ENCODE peak calls at places on chromosomes 12 and 14, in five cellular contexts. V is pancreas, U is aorta, D is stomach, C is dorsolateral prefrontal cortex. G is an unnamed sample.

GRCh38 chr12:30779578-30779977 is 24.8 kb upstream of the CAPRIN2 start:
- DNase-seq in C (no peak), D (no peak), U (no peak), V (no peak), G (no peak)

GRCh38 chr12:74747305-74747704 is 209.7 kb downstream of the ATXN7L3B start:
- DNase-seq in C (no peak), V (no peak), U (no peak), D (no peak), G (no peak)

GRCh38 chr14:99968931-99969330 is 96.3 kb upstream of the EVL start:
- DNase-seq in C (no peak), U (no peak), V (no peak), D (no peak), G (no peak)

GRCh38 chr12:13816394-13816793 is 165.0 kb downstream of the GRIN2B start:
- DNase-seq in U (no peak), V (no peak), C (peak), D (no peak), G (no peak)

GRCh38 chr14:20455355-20456300 is 602 bp downstream of the APEX1 start:
- DNase-seq in C (no peak), U (peak), D (peak), V (no peak), G (no peak)

GRCh38 chr14:39015964-39016577 is 87.0 kb downstream of the SEC23A start:
- DNase-seq in C (no peak), U (no peak), V (no peak), D (no peak), G (no peak)

GRCh38 chr12:63066782-63067181 is 84.2 kb downstream of the AVPR1A start:
- DNase-seq in U (no peak), D (no peak), V (no peak), C (no peak), G (no peak)

GRCh38 chr12:45050751-45051489 is at the start of gene DBX2:
- DNase-seq in D (no peak), U (peak), V (no peak), C (no peak), G (no peak)

GRCh38 chr14:100346306-100347091 is 23.4 kb downstream of the SLC25A47 start:
- DNase-seq in U (no peak), D (no peak), C (no peak), V (no peak), G (no peak)

GRCh38 chr12:28527631-28528249 is 337.5 kb downstream of the CCDC91 start:
- DNase-seq in V (no peak), U (no peak), C (no peak), D (no peak), G (no peak)

GRCh38 chr14:96754162-96754844 is 42.9 kb upstream of the VRK1 start:
- DNase-seq in C (no peak), U (no peak), V (no peak), D (no peak), G (no peak)

GRCh38 chr12:108390495-108391203 is 51.5 kb upstream of the CMKLR1 start:
- DNase-seq in C (no peak), V (no peak), U (no peak), D (no peak), G (no peak)

GRCh38 chr12:83893101-83893500 is 1019.5 kb downstream of the SLC6A15 start:
- DNase-seq in D (no peak), C (no peak), V (no peak), U (no peak), G (no peak)

GRCh38 chr12:30792648-30793499 is 38.1 kb upstream of the CAPRIN2 start:
- DNase-seq in U (no peak), D (no peak), C (no peak), V (no peak), G (no peak)

GRCh38 chr12:4054643-4055042 is 181.4 kb upstream of the PARP11 start:
- DNase-seq in V (no peak), D (no peak), U (no peak), C (no peak), G (no peak)

GRCh38 chr12:93002278-93003054 is 73.4 kb upstream of the EEA1 start:
- DNase-seq in C (no peak), U (no peak), D (no peak), V (no peak), G (no peak)

GRCh38 chr14:90428676-90429075 is 31.8 kb downstream of the CALM1 start:
- DNase-seq in U (no peak), D (no peak), V (no peak), C (no peak), G (no peak)

GRCh38 chr12:51699219-51699618 is 108.2 kb downstream of the SCN8A start:
- DNase-seq in D (no peak), C (no peak), U (no peak), V (no peak), G (no peak)

GRCh38 chr12:55708695-55709233 is 1.1 kb upstream of the ITGA7 start:
- DNase-seq in D (no peak), V (no peak), C (no peak), U (peak), G (no peak)

GRCh38 chr14:71418591-71419245 is 511.5 kb downstream of the PCNX1 start:
- DNase-seq in V (no peak), D (no peak), C (no peak), U (no peak), G (no peak)

GRCh38 chr12:131242741-131243496 is 289.2 kb downstream of the ADGRD1 start:
- DNase-seq in U (peak), C (no peak), D (no peak), V (no peak), G (no peak)

GRCh38 chr12:96520767-96521166 is 31.4 kb downstream of the CFAP54 start:
- DNase-seq in V (no peak), U (no peak), D (no peak), C (no peak), G (no peak)

GRCh38 chr14:51552275-51552674 is 99.4 kb upstream of the FRMD6 start:
- DNase-seq in D (no peak), C (no peak), V (no peak), U (no peak), G (no peak)

GRCh38 chr14:104284636-104285482 is 146.5 kb downstream of the KIF26A start:
- DNase-seq in U (peak), D (no peak), C (no peak), V (no peak), G (no peak)

GRCh38 chr12:113273053-113273725 is 51.9 kb downstream of the TPCN1 start:
- DNase-seq in C (no peak), U (peak), V (no peak), D (no peak), G (no peak)

DNA sequence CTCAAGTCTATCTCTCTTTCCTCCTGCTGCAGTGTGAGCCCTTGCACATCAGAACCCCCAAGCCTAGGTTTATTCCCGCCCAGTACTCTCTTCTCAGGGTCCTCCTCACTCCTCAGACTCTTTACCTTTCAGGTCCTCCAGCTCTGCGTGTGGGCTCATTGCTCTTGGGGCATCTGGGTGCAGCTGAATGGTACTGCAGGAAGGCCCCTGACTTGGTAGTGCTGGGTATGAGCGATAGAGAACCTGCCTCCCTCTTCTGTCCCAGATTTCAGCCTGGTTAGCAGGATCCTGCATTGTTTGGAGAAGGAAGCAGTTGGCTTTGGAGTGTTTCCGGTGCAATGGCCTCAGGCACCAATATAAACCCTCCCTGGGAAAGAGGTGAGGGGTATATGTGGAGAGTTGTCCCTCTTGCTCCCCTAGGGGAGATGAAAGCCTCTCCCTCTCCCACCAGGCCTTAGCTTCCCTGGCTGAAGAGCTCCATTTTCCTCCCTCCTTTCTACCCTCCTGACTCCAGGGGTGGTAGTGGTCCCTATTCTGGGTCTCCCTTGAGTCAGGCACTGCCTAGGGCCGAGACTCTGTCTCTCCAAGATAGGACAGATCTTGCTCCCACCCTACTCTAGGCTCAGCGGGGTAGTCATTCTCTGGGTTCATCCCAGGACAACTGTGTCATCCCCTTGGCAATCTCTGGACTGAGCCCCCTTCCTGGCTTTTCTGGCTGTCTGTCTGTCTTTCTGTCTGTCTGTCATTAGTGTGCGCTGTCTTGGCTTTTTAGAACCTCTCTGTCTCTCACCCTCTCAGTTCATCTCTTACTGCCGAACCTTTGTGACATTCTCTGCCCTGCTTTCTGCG is 3.8 kb downstream of the LRP1 start:
- DNase-seq in V (no peak), U (no peak), D (no peak), C (no peak), G (no peak)
- H3K27ac ChIP-seq in V (no peak), U (peak), D (peak), C (peak), G (no peak)

DNA sequence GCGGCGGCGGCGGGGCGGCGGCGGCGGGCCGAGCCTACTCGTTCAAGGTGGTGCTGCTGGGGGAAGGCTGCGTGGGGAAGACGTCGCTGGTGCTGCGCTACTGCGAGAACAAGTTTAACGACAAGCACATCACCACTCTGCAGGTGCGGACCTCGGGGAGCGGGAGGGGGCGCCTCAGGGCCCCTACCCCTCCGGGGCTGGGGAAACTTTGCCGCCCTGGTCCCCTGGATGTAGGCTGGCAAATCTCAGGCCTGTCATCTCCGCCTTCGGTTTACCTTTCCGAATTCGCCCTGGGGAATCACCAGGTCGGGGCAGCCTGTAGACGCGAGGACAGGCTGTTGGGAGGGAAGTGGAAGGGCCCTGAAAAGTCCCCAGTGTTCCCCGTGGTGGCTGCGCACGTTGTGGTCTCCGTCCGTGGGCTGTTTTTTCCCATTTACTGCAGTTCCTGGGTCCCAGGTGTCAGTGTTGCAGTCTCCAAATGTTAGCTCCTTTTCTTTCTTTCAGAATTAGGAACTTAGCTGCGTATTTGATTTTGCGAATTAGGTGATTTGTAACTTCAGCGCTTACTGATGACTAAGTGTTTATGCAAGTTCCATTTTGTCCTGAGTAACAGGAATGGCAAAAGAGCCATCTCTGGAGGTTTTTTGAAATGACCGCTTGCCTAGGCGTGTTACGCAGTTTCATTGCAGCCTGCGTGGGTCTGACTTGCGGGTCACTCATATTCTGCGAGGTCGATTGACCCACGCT is 656 bp downstream of the RAB21 start:
- DNase-seq in D (peak), U (no peak), C (no peak), V (peak), G (peak)
- H3K27ac ChIP-seq in D (peak), U (peak), C (peak), V (peak), G (peak)

GRCh38 chr14:69692542-69693053 is 74.3 kb upstream of the SRSF5 start:
- DNase-seq in U (no peak), C (no peak), V (no peak), D (no peak), G (no peak)
- H3K27ac ChIP-seq in U (no peak), C (peak), V (peak), D (peak), G (no peak)

DNA sequence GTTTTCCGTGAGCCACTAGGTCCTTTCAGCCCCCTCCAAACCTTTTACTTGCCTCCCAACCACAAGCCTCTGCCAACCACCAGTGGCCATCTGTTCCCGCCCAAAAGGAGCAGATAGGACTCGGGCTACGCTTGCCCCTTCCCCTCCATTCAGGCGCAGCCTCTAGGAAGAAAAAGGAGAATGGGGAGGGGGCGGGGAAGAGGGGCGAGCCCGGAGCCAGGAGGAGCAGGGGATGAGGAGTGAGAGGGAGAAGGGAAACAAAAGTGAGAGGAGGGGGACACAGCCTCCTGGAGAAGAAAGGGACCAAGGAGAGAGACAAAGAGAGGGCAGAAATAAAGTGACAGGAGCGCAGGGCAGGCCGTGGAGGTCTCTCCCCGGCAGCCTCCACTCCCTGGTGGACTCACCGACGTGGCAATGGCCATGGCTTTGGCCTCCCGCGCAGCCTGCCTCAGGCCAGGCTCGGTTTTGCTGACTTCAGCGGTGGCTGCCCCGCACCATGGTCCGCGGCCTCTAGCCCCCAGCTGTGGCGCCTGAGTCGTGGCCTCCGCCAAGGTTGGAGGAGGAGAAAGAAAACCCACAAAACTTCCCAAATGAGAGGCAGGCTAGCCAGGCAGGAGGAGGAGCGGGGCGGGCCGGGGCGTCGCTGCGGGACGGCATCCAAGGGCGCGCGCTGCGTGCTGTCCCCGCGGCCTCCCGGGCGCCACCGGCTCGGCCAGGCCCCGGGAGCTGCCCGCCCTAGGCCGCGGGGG is at the start of gene EFS:
- DNase-seq in U (peak), C (no peak), D (no peak), V (no peak), G (no peak)
- H3K27ac ChIP-seq in U (peak), C (peak), D (peak), V (peak), G (no peak)

DNA sequence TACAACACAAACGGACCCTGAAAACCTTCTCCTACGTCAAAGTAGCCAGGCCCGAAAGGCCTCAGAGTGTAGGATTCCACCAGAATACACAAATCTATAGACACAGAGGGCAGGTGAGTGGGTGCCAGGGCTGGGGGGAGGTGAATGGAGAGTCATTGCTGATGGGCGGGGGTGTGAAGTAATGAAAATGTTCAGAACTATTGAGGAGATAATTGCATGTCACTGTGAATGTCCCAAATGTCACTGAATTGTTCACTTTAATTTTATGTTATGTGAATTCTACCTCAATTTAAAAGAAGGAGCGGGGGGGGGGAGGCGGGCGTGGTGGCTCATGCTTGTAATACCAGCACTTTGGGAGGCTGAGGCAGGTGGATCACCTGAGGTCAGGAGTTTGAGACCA is 36.0 kb downstream of the P2RX4 start:
- DNase-seq in V (no peak), D (no peak), C (no peak), U (no peak), G (no peak)
- H3K27ac ChIP-seq in V (no peak), D (no peak), C (no peak), U (no peak), G (no peak)

GRCh38 chr14:54901380-54902142 is 1.1 kb downstream of the GCH1 start:
- DNase-seq in V (peak), D (no peak), C (no peak), U (no peak), G (no peak)
- H3K27ac ChIP-seq in V (peak), D (peak), C (peak), U (no peak), G (peak)

GRCh38 chr12:120886194-120887018 is 17.8 kb downstream of the SPPL3 start:
- DNase-seq in V (no peak), D (no peak), U (no peak), C (no peak), G (no peak)
- H3K27ac ChIP-seq in V (no peak), D (no peak), U (no peak), C (no peak), G (no peak)

GRCh38 chr14:95698287-95698686 is 12.1 kb downstream of the TCL1B start:
- DNase-seq in C (no peak), V (no peak), U (no peak), D (no peak), G (no peak)

GRCh38 chr14:95697764-95698163 is 11.5 kb downstream of the TCL1B start:
- DNase-seq in U (no peak), C (no peak), V (no peak), D (no peak), G (no peak)

GRCh38 chr14:95695051-95695450 is 8.8 kb downstream of the TCL1B start:
- DNase-seq in D (no peak), C (no peak), V (no peak), U (no peak), G (no peak)

GRCh38 chr14:95695913-95696312 is 9.7 kb downstream of the TCL1B start:
- DNase-seq in U (no peak), D (no peak), C (no peak), V (no peak), G (no peak)

DNA sequence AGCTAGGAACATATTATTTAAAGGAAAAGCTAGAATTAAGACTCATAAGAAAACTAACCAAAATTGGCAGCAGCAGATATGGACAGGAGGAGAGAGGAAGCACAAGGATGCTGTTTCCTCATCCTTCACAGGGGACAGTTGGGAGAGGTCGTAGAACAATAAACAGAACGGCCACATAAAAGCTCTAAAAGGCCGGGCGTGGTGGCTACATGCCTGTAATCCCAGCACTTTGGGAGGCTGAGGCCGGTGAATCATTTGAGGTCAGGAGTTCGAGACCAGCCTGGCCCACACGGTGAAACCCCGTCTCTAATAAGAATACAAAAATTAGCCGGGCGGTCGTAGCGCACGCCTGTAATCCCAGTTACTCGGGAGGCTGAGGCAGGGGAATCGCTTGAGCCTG is 10.5 kb downstream of the TCL1B start:
- DNase-seq in C (no peak), U (no peak), V (no peak), D (no peak), G (no peak)
- H3K27ac ChIP-seq in C (no peak), U (no peak), V (no peak), D (no peak), G (no peak)

GRCh38 chr12:124450376-124450750 is 117.0 kb downstream of the NCOR2 start:
- DNase-seq in D (no peak), U (peak), C (no peak), V (no peak), G (no peak)

GRCh38 chr12:124449623-124450375 is 117.6 kb downstream of the NCOR2 start:
- DNase-seq in C (no peak), D (no peak), U (peak), V (no peak), G (no peak)

GRCh38 chr12:124451637-124452243 is 115.7 kb downstream of the NCOR2 start:
- DNase-seq in V (no peak), C (no peak), U (no peak), D (no peak), G (no peak)

GRCh38 chr12:124452576-124453391 is 114.6 kb downstream of the NCOR2 start:
- DNase-seq in C (no peak), U (peak), V (no peak), D (no peak), G (no peak)

DNA sequence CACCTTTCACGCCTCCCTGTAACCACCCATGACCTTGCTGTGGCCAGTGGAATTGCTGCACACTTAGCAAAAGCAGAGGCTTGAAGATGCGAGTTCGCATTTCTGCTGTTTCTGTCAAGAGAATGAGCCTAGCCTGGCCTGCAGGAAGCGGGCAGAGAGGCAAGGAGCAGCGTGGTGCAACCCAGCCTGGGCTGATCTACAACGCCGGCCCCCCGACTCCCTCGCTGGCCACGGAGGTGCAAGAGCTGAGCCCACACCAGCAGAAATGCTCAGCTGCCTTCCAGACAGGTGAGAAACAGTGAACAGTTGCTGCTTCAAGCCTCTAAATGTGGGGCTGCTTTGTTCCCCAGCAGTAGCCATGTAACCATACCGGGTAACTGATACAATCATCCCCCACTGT is 116.4 kb downstream of the NCOR2 start:
- DNase-seq in C (no peak), D (no peak), U (peak), V (no peak), G (no peak)
- H3K27ac ChIP-seq in C (peak), D (no peak), U (no peak), V (no peak), G (no peak)

GRCh38 chr12:47821346-47821706 is 1.6 kb upstream of the HDAC7 start:
- DNase-seq in V (no peak), C (no peak), U (no peak), D (no peak), G (no peak)

GRCh38 chr12:47822863-47823262 is 3.2 kb upstream of the HDAC7 start:
- DNase-seq in C (no peak), U (peak), V (no peak), D (no peak), G (no peak)

GRCh38 chr12:47820631-47821345 is 1.1 kb upstream of the HDAC7 start:
- DNase-seq in C (no peak), U (peak), V (peak), D (peak), G (no peak)

GRCh38 chr12:47823422-47824086 is 3.9 kb upstream of the HDAC7 start:
- DNase-seq in U (no peak), C (no peak), V (no peak), D (no peak), G (no peak)

GRCh38 chr12:47822386-47822785 is 2.7 kb upstream of the HDAC7 start:
- DNase-seq in C (no peak), V (no peak), D (no peak), U (no peak), G (no peak)
- H3K27ac ChIP-seq in C (peak), V (no peak), D (peak), U (peak), G (peak)